ENCODE peak calls at places on chromosome 4, in four cellular contexts. J is K562, U is HepG2, H is GM12878. D is an unnamed sample.

GRCh38 chr4:153141238-153141637 is 63.0 kb upstream of the TRIM2 start:
- DNase-seq in U (no peak), H (no peak), J (no peak), D (no peak)

GRCh38 chr4:26281876-26282275 is 38.9 kb upstream of the RBPJ start:
- DNase-seq in J (no peak), H (no peak), U (no peak), D (no peak)

GRCh38 chr4:52588097-52588496 is 71.0 kb downstream of the USP46 start:
- DNase-seq in U (peak), J (peak), H (no peak), D (peak)

GRCh38 chr4:23888421-23889319 is 1.2 kb downstream of the PPARGC1A start:
- DNase-seq in H (no peak), J (no peak), U (peak), D (no peak)

GRCh38 chr4:181006509-181007290 is 1236.5 kb upstream of the TENM3 start:
- DNase-seq in U (no peak), H (no peak), J (no peak), D (no peak)

GRCh38 chr4:52959545-52959944 is 97.4 kb downstream of the RASL11B start:
- DNase-seq in U (no peak), H (no peak), J (no peak), D (no peak)

GRCh38 chr4:184408021-184408710 is 66.2 kb downstream of the IRF2 start:
- DNase-seq in H (no peak), J (no peak), U (no peak), D (no peak)

GRCh38 chr4:80138556-80139538 is 58.5 kb upstream of the PRDM8 start:
- DNase-seq in U (no peak), H (peak), J (no peak), D (no peak)

GRCh38 chr4:3371581-3372001 is 70.2 kb upstream of the HGFAC start:
- DNase-seq in H (no peak), U (no peak), J (no peak), D (no peak)

GRCh38 chr4:8195841-8196460 is 3.1 kb upstream of the SH3TC1 start:
- DNase-seq in J (no peak), U (no peak), H (no peak), D (no peak)

GRCh38 chr4:25154594-25155265 is 5.5 kb downstream of the SEPSECS start:
- DNase-seq in H (no peak), U (peak), J (no peak), D (no peak)

GRCh38 chr4:42123071-42123644 is 29.3 kb downstream of the BEND4 start:
- DNase-seq in U (no peak), H (no peak), J (no peak), D (no peak)

GRCh38 chr4:96347582-96347981 is 507.7 kb downstream of the PDHA2 start:
- DNase-seq in H (no peak), J (no peak), U (no peak), D (no peak)

GRCh38 chr4:1172228-1172851 is at the start of gene SPON2:
- DNase-seq in J (no peak), H (no peak), U (peak), D (peak)
- TF ChIP-seq POLR2A in J (no peak), H (no peak), U (no peak), D (no peak)

GRCh38 chr4:99120501-99120900 is 23.6 kb downstream of the ADH4 start:
- DNase-seq in U (no peak), J (no peak), H (no peak), D (no peak)

GRCh38 chr4:99117876-99118693 is 26.0 kb downstream of the ADH4 start:
- DNase-seq in U (peak), J (no peak), H (no peak), D (no peak)
- TF ChIP-seq BRCA1 in U (no peak), J (no peak), H (no peak), D (no peak)

GRCh38 chr4:108168672-108169562 is at the start of gene LEF1:
- DNase-seq in U (no peak), H (no peak), J (peak), D (peak)
- TF ChIP-seq EZH2 in U (no peak), H (no peak), J (no peak), D (no peak)

DNA sequence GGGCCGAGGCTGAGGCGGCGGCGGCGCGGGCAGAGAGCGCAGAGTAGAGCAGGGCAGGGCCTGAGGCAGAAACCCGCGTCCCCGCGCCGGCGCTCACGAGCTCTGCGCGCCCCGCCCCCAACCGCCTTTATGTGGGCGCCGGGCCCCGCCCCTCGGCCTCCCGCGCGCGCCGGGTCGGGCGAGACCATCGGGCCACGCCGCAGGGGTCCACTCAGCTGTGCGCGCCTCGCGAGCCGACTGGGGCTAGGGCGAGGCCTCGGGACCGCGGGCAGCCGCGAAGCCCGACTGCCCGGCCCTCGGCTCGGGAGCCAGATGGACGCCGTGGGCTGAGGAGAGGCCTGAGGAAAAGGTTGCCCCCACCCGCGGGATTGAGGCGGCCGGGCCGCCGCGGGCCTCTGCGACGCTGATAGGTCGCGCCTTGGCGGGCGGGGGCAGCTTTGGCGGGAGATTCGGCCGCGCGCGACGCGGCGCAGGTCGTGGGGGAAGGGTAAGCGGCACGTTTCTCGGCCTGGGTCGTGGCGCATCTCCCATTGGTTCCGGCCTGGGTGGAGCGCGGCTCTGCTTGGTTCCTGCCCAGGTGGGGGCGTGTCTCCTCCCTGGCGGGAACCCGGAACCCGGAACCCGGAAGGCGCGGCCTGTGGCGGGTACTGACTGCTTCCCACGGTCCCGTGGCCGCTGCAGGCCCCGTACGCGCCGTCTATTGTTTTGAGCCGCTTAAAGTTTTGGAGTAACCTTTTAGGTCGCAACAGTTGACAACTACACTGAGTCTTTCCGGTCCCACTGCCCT is at the start of gene SLBP:
- DNase-seq in U (peak), J (peak), H (peak), D (peak)
- TF ChIP-seq POLR2A in U (no peak), J (peak), H (no peak), D (peak)

DNA sequence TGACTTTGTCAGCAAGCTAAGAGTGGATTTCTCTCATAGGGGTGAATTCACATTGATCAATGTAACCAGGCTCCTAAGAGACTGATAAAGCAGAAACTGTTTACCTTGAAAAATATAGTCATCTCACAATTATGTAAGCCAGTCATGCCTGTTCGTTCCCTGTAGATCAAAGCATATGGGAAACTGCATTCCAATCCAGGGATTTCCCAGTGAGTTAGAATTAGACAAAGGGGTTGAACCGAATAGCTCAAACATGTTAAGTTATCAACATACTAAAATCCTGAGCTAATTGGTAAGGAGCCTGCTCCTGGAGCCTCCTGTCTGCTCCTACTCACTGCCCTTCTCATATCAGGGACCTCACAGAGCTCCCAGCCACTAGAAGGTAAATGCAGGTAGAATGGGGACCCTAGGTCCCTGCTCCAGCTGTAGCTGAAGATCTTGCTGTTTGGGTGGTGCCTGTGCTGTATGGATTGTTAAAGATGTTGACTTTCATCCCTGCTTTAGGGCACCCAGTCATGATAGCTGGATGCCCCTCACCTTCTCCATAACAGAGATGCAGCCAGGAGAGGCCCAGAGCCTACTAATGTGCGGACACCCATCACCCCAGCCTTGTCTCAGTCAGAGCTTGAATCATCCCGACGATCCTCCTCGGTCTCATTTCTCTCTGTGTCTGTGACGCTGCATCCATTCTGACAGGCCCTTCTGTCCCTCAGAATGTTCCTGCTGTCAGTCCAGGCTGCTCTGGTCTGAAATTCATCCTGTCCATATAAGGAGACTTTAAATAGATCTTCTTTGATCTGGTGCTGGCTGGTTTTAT is 341.6 kb upstream of the GATB start:
- DNase-seq in H (no peak), J (no peak), U (peak), D (no peak)
- TF ChIP-seq BRCA1 in H (no peak), J (no peak), U (no peak), D (no peak)

GRCh38 chr4:74047152-74047551 is 8.7 kb upstream of the CXCL3 start:
- DNase-seq in U (no peak), J (no peak), H (no peak), D (no peak)
- TF ChIP-seq EZH2 in U (no peak), J (no peak), H (no peak), D (no peak)

GRCh38 chr4:75630174-75630931 is at the start of gene CDKL2:
- DNase-seq in U (no peak), J (peak), H (peak), D (peak)
- TF ChIP-seq POLR2A in U (no peak), J (no peak), H (no peak), D (peak)

GRCh38 chr4:108432418-108432817 is 188.0 kb upstream of the RPL34 start:
- DNase-seq in U (no peak), H (no peak), J (no peak), D (no peak)

GRCh38 chr4:108427946-108428345 is 192.4 kb upstream of the RPL34 start:
- DNase-seq in U (no peak), H (no peak), J (no peak), D (no peak)

GRCh38 chr4:108430921-108431320 is 189.5 kb upstream of the RPL34 start:
- DNase-seq in J (no peak), H (no peak), U (no peak), D (no peak)

GRCh38 chr4:108425988-108426387 is 194.4 kb upstream of the RPL34 start:
- DNase-seq in H (no peak), J (no peak), U (no peak), D (no peak)

DNA sequence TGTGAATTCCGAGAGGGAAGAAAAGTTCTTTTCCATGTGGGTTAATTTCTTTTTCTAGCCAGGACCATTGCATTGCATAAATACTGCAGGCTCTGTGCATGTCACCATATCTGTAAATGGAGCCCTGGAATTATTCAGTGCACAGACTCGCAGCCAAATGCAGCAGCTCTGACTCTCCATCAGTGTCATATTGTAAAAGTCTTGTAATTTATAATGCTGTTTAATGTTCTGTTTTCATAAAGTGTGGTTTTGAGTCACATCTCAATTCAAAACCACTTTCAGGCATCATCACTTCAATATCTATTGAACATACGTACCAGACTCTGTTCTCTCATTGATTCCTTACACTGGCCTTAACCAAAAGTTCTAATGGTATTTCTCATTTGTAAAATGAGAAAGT is 193.9 kb upstream of the RPL34 start:
- DNase-seq in J (no peak), H (no peak), U (no peak), D (no peak)
- TF ChIP-seq BRCA1 in J (no peak), H (no peak), U (no peak), D (no peak)

GRCh38 chr4:149521611-149522010 is 294.0 kb downstream of the IQCM start:
- DNase-seq in J (no peak), H (no peak), U (no peak), D (no peak)
- TF ChIP-seq EZH2 in J (no peak), H (no peak), U (no peak), D (no peak)

GRCh38 chr4:124713213-124713592 is 671 bp upstream of the ANKRD50 start:
- DNase-seq in U (peak), J (peak), H (no peak), D (peak)
- TF ChIP-seq POLR2A in U (no peak), J (peak), H (no peak), D (no peak)